ENCODE peak calls at places on chromosomes 6 and 20, in four cellular contexts. R is HepG2, Q is K562, F is GM12878. G is an unnamed sample.

GRCh38 chr20:24942679-24943078 is 6.4 kb upstream of the CST7 start:
- DNase-seq in Q (no peak), R (no peak), F (no peak), G (no peak)

GRCh38 chr6:152380351-152380767 is 256.8 kb downstream of the SYNE1 start:
- DNase-seq in F (no peak), R (peak), Q (no peak), G (no peak)

GRCh38 chr6:125906158-125906998 is 50.2 kb upstream of the HINT3 start:
- DNase-seq in Q (peak), F (no peak), R (peak), G (peak)

GRCh38 chr20:63897978-63898561 is 3.1 kb downstream of the DNAJC5 start:
- DNase-seq in F (no peak), R (no peak), Q (no peak), G (no peak)

GRCh38 chr20:13739726-13740649 is 44.7 kb downstream of the ESF1 start:
- DNase-seq in F (no peak), Q (no peak), R (no peak), G (no peak)

GRCh38 chr6:125197795-125198269 is 44.3 kb downstream of the TPD52L1 start:
- DNase-seq in Q (no peak), F (no peak), R (no peak), G (peak)

GRCh38 chr20:63052571-63053429 is 46.0 kb upstream of the BHLHE23 start:
- DNase-seq in Q (peak), F (no peak), R (no peak), G (no peak)

GRCh38 chr6:37872385-37872768 is 52.9 kb downstream of the ZFAND3 start:
- DNase-seq in R (no peak), F (no peak), Q (no peak), G (no peak)

GRCh38 chr20:43165611-43166010 is 24.1 kb downstream of the PTPRT start:
- DNase-seq in Q (no peak), F (no peak), R (no peak), G (no peak)

GRCh38 chr6:93678841-93679454 is 259.6 kb upstream of the EPHA7 start:
- DNase-seq in Q (no peak), F (no peak), R (no peak), G (no peak)

GRCh38 chr6:1787109-1787466 is 177.4 kb downstream of the FOXC1 start:
- DNase-seq in F (no peak), R (no peak), Q (no peak), G (no peak)

GRCh38 chr6:75084872-75085381 is 120.9 kb downstream of the COL12A1 start:
- DNase-seq in R (peak), F (no peak), Q (no peak), G (no peak)

GRCh38 chr20:7031222-7031621 is 263.7 kb downstream of the BMP2 start:
- DNase-seq in R (peak), Q (no peak), F (no peak), G (peak)

GRCh38 chr20:2210646-2211556 is 84.9 kb upstream of the TGM3 start:
- DNase-seq in Q (no peak), F (no peak), R (no peak), G (peak)

GRCh38 chr6:87181903-87182302 is 26.5 kb downstream of the ZNF292 start:
- DNase-seq in Q (no peak), F (no peak), R (no peak), G (no peak)

GRCh38 chr20:58470336-58470978 is 44.7 kb downstream of the APCDD1L start:
- DNase-seq in Q (no peak), R (no peak), F (no peak), G (no peak)

GRCh38 chr6:120620900-120621299 is 713.4 kb downstream of the TBC1D32 start:
- DNase-seq in Q (no peak), F (no peak), R (no peak), G (no peak)

GRCh38 chr6:156977527-156978291 is 200.5 kb downstream of the ARID1B start:
- DNase-seq in R (no peak), F (no peak), Q (no peak), G (no peak)

GRCh38 chr20:41733151-41733550 is 115.0 kb upstream of the CHD6 start:
- DNase-seq in Q (no peak), F (no peak), R (no peak), G (no peak)

GRCh38 chr6:160226118-160226541 is 32.5 kb downstream of the SLC22A2 start:
- DNase-seq in R (no peak), Q (no peak), F (no peak), G (no peak)

DNA sequence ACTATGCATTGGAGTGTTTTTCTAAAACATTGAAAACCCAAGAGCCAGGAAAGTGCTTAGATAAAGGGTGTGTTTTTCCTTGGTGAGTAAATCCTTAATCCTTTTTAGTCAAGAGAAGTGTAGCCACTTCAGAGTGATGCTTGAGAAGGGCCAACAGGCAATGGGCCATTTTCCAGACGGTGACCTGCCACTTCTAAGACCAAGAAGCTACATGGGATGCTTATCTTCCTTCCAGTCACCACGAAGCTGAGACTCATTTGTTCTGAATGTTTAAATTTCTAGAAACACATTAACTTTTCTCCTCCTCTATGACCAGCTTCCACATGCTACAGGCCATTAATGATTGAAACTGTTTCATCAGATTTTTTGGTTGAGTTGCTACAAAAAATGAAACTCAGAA is 34.4 kb upstream of the NHSL1 start:
- DNase-seq in F (no peak), R (no peak), Q (no peak), G (no peak)
- TF ChIP-seq CHD2 in F (no peak), R (no peak), Q (no peak), G (no peak)

GRCh38 chr6:33872761-33873160 is 69.0 kb upstream of the MLN start:
- DNase-seq in R (no peak), Q (no peak), F (no peak), G (no peak)

GRCh38 chr6:33874136-33874535 is 70.3 kb upstream of the MLN start:
- DNase-seq in Q (no peak), F (no peak), R (no peak), G (no peak)

GRCh38 chr6:33877982-33878381 is 74.2 kb upstream of the MLN start:
- DNase-seq in R (no peak), Q (no peak), F (no peak), G (no peak)

GRCh38 chr6:33875696-33876095 is 71.9 kb upstream of the MLN start:
- DNase-seq in Q (no peak), R (no peak), F (no peak), G (no peak)

GRCh38 chr6:33875141-33875581 is 71.4 kb upstream of the MLN start:
- DNase-seq in Q (no peak), R (no peak), F (no peak), G (no peak)
- TF ChIP-seq ESRRA in Q (no peak), R (no peak), F (no peak), G (no peak)

GRCh38 chr6:44699851-44700250 is 312.3 kb downstream of the CDC5L start:
- DNase-seq in Q (no peak), F (no peak), R (no peak), G (no peak)
- TF ChIP-seq CHD2 in Q (no peak), F (no peak), R (no peak), G (no peak)

GRCh38 chr6:136927313-136927712 is 5.2 kb downstream of the SLC35D3 start:
- DNase-seq in R (peak), F (no peak), Q (no peak), G (peak)
- TF ChIP-seq ESRRA in R (no peak), F (no peak), Q (no peak), G (no peak)

GRCh38 chr6:104953410-104953953 is 3.4 kb upstream of the LIN28B start:
- DNase-seq in R (no peak), F (no peak), Q (peak), G (no peak)
- TF ChIP-seq CHD2 in R (no peak), F (no peak), Q (no peak), G (no peak)

GRCh38 chr6:31739639-31740396 is at the start of gene MSH5:
- DNase-seq in R (peak), Q (peak), F (peak), G (peak)

GRCh38 chr6:31744422-31744821 is 4.6 kb downstream of the MSH5 start:
- DNase-seq in F (no peak), R (no peak), Q (no peak), G (no peak)

GRCh38 chr6:31742894-31743293 is 3.1 kb downstream of the MSH5 start:
- DNase-seq in Q (no peak), R (no peak), F (no peak), G (no peak)

GRCh38 chr6:31740397-31741223 is 805 bp downstream of the MSH5 start:
- DNase-seq in R (no peak), Q (no peak), F (no peak), G (no peak)

DNA sequence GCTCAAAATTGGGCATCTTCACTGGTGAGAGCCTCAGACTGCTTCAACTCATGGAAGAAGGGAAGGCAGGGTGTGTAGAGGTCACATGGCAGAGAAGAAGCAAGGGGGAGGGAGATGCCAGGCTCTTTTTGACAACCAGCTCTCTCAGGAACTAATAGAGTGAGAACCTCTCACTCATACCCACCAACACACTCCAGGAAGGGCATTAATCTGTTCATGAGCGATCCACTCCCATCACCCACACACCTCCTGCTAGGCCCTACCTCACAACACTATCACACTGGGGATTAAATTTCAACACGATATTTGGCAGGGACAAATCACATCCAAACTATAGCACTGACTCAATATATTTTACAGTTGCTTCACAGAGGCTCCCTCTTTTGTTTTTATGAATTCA is 2.0 kb downstream of the MSH5 start:
- DNase-seq in R (no peak), F (no peak), Q (no peak), G (no peak)
- TF ChIP-seq ESRRA in R (no peak), F (no peak), Q (no peak), G (no peak)

GRCh38 chr6:114367315-114367961 is 24.6 kb upstream of the HS3ST5 start:
- DNase-seq in Q (no peak), F (no peak), R (no peak), G (no peak)

GRCh38 chr6:114362396-114362795 is 19.6 kb upstream of the HS3ST5 start:
- DNase-seq in F (no peak), R (no peak), Q (no peak), G (no peak)

GRCh38 chr6:114366899-114367298 is 24.1 kb upstream of the HS3ST5 start:
- DNase-seq in Q (no peak), F (no peak), R (no peak), G (no peak)

GRCh38 chr6:114362957-114363356 is 20.1 kb upstream of the HS3ST5 start:
- DNase-seq in Q (no peak), R (no peak), F (no peak), G (no peak)

DNA sequence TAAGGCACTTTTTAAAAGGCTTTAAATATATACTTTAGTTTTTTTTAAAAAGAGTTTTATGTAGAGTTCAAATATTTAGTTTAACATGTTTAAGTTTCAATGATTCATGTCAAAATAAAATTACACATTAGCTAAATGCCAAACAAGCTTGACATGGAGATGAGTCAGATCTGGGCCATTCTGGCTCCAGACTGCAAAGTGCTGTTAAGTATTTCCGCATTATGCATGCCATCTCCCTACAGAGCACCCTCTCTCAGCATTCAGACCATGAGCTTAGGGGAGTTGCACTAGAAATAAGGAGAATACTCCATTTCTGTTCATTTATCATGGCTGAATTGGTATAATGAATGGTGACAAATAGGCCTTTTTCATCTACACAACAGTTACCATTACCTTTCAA is 21.5 kb upstream of the HS3ST5 start:
- DNase-seq in F (no peak), R (peak), Q (no peak), G (peak)
- TF ChIP-seq CHD2 in F (no peak), R (no peak), Q (no peak), G (no peak)

DNA sequence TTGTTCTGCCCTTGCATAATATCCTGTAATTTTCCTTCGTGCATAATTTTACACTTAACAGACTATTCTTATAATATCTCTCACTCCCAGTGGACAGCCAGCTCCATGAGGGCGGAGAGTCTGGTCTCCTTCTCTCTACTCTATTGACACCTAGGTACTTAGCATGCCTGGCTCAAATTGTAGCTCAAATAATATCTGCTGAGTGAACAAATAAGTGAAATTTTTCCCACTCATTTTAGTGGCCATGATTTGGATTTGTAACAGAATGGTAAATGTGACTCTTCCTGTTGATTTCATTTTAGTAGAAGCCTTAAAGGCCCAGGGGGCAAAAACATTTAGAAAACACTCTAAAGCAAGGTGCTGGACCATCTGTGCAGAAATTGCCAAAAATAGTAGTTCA is 7.8 kb upstream of the DOK5 start:
- DNase-seq in R (no peak), Q (no peak), F (no peak), G (no peak)
- TF ChIP-seq ESRRA in R (no peak), Q (no peak), F (no peak), G (no peak)

DNA sequence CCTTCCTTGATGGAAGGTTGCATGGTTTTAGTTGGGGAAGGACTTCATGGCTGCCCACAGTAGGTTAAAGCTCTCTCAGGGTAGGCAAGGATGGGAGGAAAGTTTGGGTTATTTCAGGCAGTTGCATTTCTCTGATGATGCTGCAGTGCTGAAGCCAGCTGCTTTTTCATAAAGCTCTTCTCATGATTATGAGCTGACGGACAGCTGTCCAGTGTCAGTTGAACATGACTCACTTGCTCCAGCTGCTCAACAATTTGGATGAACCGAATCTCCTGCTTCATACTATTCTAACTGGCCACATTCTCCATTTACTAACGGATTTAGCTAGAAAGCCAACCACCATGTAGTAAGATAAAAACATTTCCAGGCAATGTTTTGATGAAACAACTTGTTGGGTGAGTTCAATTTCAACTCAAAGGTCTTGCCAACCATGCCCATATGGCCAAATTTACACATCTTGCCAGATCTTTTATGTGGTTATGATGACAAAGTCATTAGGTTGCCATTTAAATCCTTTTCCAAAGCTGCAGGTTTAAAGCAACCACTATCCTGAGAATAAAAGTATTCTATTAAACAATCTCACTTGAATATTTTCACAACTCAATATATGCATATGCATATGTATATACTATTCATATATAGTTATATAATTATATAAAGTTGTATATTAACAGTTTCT is 125.9 kb downstream of the HS3ST5 start:
- DNase-seq in Q (no peak), F (no peak), R (no peak), G (no peak)
- TF ChIP-seq CHD2 in Q (no peak), F (no peak), R (no peak), G (no peak)

DNA sequence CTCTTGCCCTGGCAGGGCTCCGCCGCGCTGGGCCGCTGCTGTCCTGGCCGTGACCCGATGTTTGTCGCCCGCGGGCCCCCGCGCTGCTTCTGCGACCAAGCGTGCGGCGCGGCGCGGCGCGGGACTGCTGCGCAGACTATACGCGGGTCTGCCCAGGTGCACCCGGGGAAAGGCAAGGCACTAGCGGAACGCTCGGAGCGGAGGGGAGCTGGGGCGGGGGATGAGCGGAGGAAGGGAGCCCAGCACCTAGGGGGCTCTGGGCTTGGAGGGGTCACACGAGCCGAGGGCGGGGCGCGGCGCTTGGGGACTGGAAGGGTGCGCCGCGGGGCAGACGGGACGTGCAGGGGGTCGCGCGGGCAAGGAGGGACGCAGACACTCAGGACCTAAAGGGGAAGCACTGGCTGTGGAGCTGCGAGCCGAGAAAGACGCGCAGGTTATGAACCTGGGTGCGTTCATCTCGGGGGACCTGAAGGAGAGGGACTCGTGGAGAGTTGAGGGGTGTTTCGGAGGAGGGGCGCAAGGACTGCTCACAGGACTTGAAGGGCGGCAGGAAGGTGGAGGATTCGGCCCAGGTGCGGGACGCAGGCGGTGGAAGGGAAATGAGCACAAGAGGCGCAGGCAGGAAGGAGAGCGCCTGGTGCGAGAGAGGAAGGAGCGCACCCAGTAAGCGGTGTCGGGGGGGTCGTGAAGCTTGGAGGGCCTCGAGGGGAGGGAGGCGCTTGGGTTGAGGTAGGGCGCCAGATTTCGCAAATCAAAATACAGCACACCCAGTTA is 40.8 kb upstream of the ZNFX1 start:
- DNase-seq in F (no peak), R (no peak), Q (no peak), G (no peak)
- TF ChIP-seq ESRRA in F (no peak), R (no peak), Q (no peak), G (no peak)

G was measured in A549.